ENCODE peak calls at places on chromosomes 7 and 10, in four cellular contexts. M, L, Y and B are unnamed samples.

GRCh38 chr7:104878577-104878976 is 135.4 kb upstream of the KMT2E start:
- DNase-seq in M (no peak), Y (no peak), L (no peak), B (no peak)

GRCh38 chr10:44383749-44384600 is 922 bp downstream of the CXCL12 start:
- DNase-seq in L (no peak), M (no peak), Y (no peak), B (no peak)

GRCh38 chr7:80410081-80410480 is 101.8 kb downstream of the GNAT3 start:
- DNase-seq in Y (no peak), L (no peak), M (no peak), B (no peak)

GRCh38 chr10:59432207-59432900 is 70.0 kb upstream of the FAM13C start:
- DNase-seq in M (no peak), L (no peak), Y (no peak), B (peak; percentile 63)

GRCh38 chr10:97101166-97101940 is 84.4 kb downstream of the SLIT1 start:
- DNase-seq in L (no peak), M (no peak), Y (no peak), B (no peak)

GRCh38 chr7:101594790-101595189 is 34.3 kb downstream of the MYL10 start:
- DNase-seq in L (no peak), Y (no peak), M (no peak), B (no peak)

GRCh38 chr10:84340187-84340586 is 11.8 kb downstream of the CCSER2 start:
- DNase-seq in Y (no peak), L (no peak), M (no peak), B (no peak)

GRCh38 chr10:101237080-101237817 is 8.0 kb upstream of the LBX1 start:
- DNase-seq in M (no peak), L (no peak), Y (peak; percentile 53), B (no peak)

GRCh38 chr10:22016046-22016705 is 12.6 kb upstream of the DNAJC1 start:
- DNase-seq in M (no peak), L (no peak), Y (no peak), B (no peak)

GRCh38 chr10:17993361-17993760 is 41.6 kb downstream of the SLC39A12 start:
- DNase-seq in Y (no peak), M (no peak), L (no peak), B (peak; percentile 40)

GRCh38 chr7:90401989-90402388 is 1.3 kb upstream of the CLDN12 start:
- DNase-seq in L (no peak), Y (no peak), M (no peak), B (no peak)

GRCh38 chr7:92614586-92615237 is 24.5 kb upstream of the FAM133B start:
- DNase-seq in L (peak; percentile 35), Y (no peak), M (no peak), B (no peak)

GRCh38 chr10:49518982-49519578 is 19.8 kb downstream of the ERCC6 start:
- DNase-seq in Y (peak; percentile 24), M (peak; percentile 18), L (no peak), B (no peak)

GRCh38 chr10:76774987-76775603 is 862.5 kb downstream of the KCNMA1 start:
- DNase-seq in L (no peak), M (no peak), Y (no peak), B (no peak)

GRCh38 chr7:113698556-113699220 is 220.1 kb downstream of the PPP1R3A start:
- DNase-seq in Y (peak; percentile 11), L (no peak), M (no peak), B (no peak)

GRCh38 chr10:72013202-72013945 is 49.2 kb downstream of the CHST3 start:
- DNase-seq in M (no peak), L (peak; percentile 62), Y (no peak), B (no peak)

GRCh38 chr10:103598654-103599115 is 105.2 kb downstream of the NEURL1 start:
- DNase-seq in Y (peak; percentile 66), M (no peak), L (no peak), B (no peak)

GRCh38 chr7:108014747-108015682 is 12.1 kb upstream of the LAMB1 start:
- DNase-seq in L (no peak), M (no peak), Y (no peak), B (no peak)

GRCh38 chr7:7664344-7664743 is 23.8 kb downstream of the UMAD1 start:
- DNase-seq in Y (no peak), M (no peak), L (no peak), B (no peak)

GRCh38 chr10:101467286-101467770 is 113.4 kb downstream of the BTRC start:
- DNase-seq in M (no peak), Y (no peak), L (no peak), B (peak; percentile 60)

GRCh38 chr10:71990706-71991269 is 26.6 kb downstream of the CHST3 start:
- DNase-seq in Y (no peak), L (no peak), M (no peak), B (no peak)

GRCh38 chr10:29254123-29255046 is 34.5 kb upstream of the LYZL1 start:
- DNase-seq in L (no peak), M (no peak), Y (no peak), B (no peak)

GRCh38 chr10:112952282-112952991 is 2.4 kb downstream of the TCF7L2 start:
- DNase-seq in Y (peak; percentile 39), L (no peak), M (no peak), B (no peak)

GRCh38 chr10:7210516-7210915 is 200.3 kb downstream of the SFMBT2 start:
- DNase-seq in Y (no peak), L (no peak), M (no peak), B (no peak)

GRCh38 chr10:87095241-87095945 is 387 bp downstream of the SHLD2 start:
- DNase-seq in Y (peak; percentile 62), M (peak; percentile 79), L (no peak), B (peak; percentile 31)

GRCh38 chr7:20542594-20542993 is 72.9 kb upstream of the ABCB5 start:
- DNase-seq in Y (no peak), M (no peak), L (no peak), B (peak; percentile 41)